ENCODE peak calls at places on chromosome 2, in five cellular contexts. One of them, this sample, is unnamed.

GRCh38 chr2:72153924-72154323 is 6.3 kb upstream of the CYP26B1 start:
- DNase-seq in Calu3: no peak
- DNase-seq in adrenal gland: no peak
- DNase-seq in endothelial cell: no peak
- DNase-seq in epithelial cell of esophagus: no peak
- DNase-seq in this sample: no peak

GRCh38 chr2:240644859-240645301 is 19.6 kb downstream of the GPR35 start:
- DNase-seq in Calu3: no peak
- DNase-seq in adrenal gland: no peak
- DNase-seq in endothelial cell: no peak
- DNase-seq in epithelial cell of esophagus: no peak
- DNase-seq in this sample: no peak

GRCh38 chr2:207531024-207531411 is 1.3 kb downstream of the CREB1 start:
- DNase-seq in Calu3: no peak
- DNase-seq in adrenal gland: no peak
- DNase-seq in endothelial cell: no peak
- DNase-seq in epithelial cell of esophagus: no peak
- DNase-seq in this sample: peak

GRCh38 chr2:234884591-234884990 is 67.2 kb upstream of the SH3BP4 start:
- DNase-seq in Calu3: no peak
- DNase-seq in adrenal gland: no peak
- DNase-seq in endothelial cell: no peak
- DNase-seq in epithelial cell of esophagus: peak
- DNase-seq in this sample: no peak

GRCh38 chr2:47008381-47009280 is 93.0 kb upstream of the MCFD2 start:
- DNase-seq in Calu3: no peak
- DNase-seq in adrenal gland: peak
- DNase-seq in endothelial cell: no peak
- DNase-seq in epithelial cell of esophagus: no peak
- DNase-seq in this sample: no peak

GRCh38 chr2:177340158-177340557 is 52.4 kb upstream of the AGPS start:
- DNase-seq in Calu3: no peak
- DNase-seq in adrenal gland: no peak
- DNase-seq in endothelial cell: no peak
- DNase-seq in epithelial cell of esophagus: peak
- DNase-seq in this sample: no peak

GRCh38 chr2:105580870-105581567 is 163.7 kb upstream of the NCK2 start:
- DNase-seq in Calu3: no peak
- DNase-seq in adrenal gland: no peak
- DNase-seq in endothelial cell: no peak
- DNase-seq in epithelial cell of esophagus: no peak
- DNase-seq in this sample: no peak

GRCh38 chr2:112181571-112182290 is 43.5 kb downstream of the FBLN7 start:
- DNase-seq in Calu3: peak
- DNase-seq in adrenal gland: no peak
- DNase-seq in endothelial cell: peak
- DNase-seq in epithelial cell of esophagus: peak
- DNase-seq in this sample: no peak

GRCh38 chr2:49113046-49113445 is 41.3 kb downstream of the FSHR start:
- DNase-seq in Calu3: no peak
- DNase-seq in adrenal gland: no peak
- DNase-seq in endothelial cell: no peak
- DNase-seq in epithelial cell of esophagus: no peak
- DNase-seq in this sample: no peak

GRCh38 chr2:45119855-45120254 is 110.6 kb upstream of the SIX2 start:
- DNase-seq in Calu3: peak
- DNase-seq in adrenal gland: no peak
- DNase-seq in endothelial cell: no peak
- DNase-seq in epithelial cell of esophagus: peak
- DNase-seq in this sample: peak

GRCh38 chr2:199195893-199196502 is 261.7 kb downstream of the SATB2 start:
- DNase-seq in Calu3: no peak
- DNase-seq in adrenal gland: no peak
- DNase-seq in endothelial cell: no peak
- DNase-seq in epithelial cell of esophagus: no peak
- DNase-seq in this sample: no peak

GRCh38 chr2:237687666-237688065 is 60.3 kb downstream of the LRRFIP1 start:
- DNase-seq in Calu3: peak
- DNase-seq in adrenal gland: peak
- DNase-seq in endothelial cell: no peak
- DNase-seq in epithelial cell of esophagus: peak
- DNase-seq in this sample: peak

GRCh38 chr2:188675391-188676011 is 298.7 kb upstream of the COL3A1 start:
- DNase-seq in Calu3: no peak
- DNase-seq in adrenal gland: no peak
- DNase-seq in endothelial cell: no peak
- DNase-seq in epithelial cell of esophagus: no peak
- DNase-seq in this sample: no peak

GRCh38 chr2:106264203-106264602 is 70.1 kb upstream of the UXS1 start:
- DNase-seq in Calu3: no peak
- DNase-seq in adrenal gland: no peak
- DNase-seq in endothelial cell: no peak
- DNase-seq in epithelial cell of esophagus: no peak
- DNase-seq in this sample: no peak

GRCh38 chr2:206480161-206480560 is 36.8 kb downstream of the ADAM23 start:
- DNase-seq in Calu3: peak
- DNase-seq in adrenal gland: no peak
- DNase-seq in endothelial cell: no peak
- DNase-seq in epithelial cell of esophagus: peak
- DNase-seq in this sample: peak

GRCh38 chr2:235217814-235218213 is 266.0 kb downstream of the SH3BP4 start:
- DNase-seq in Calu3: no peak
- DNase-seq in adrenal gland: no peak
- DNase-seq in endothelial cell: no peak
- DNase-seq in epithelial cell of esophagus: peak
- DNase-seq in this sample: peak

DNA sequence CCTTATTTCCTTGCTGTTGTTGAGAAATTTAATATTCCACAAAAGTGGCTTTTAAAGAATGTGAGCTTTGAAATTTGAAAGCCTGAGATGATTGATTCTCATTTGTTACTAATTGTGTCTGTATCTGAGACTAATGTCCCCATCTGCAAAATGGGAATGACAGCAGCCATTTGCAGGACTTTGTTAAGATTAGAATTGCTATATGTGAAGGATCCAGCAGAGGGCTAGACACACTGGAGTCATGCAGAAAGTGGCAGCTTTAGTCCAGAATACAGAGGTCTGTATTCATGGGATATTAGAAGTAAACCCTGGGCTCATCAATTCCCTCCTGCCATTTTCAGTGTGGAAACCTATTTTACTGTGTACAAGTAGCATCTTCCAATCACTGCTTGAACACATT is 296.5 kb upstream of the GYPC start:
- DNase-seq in Calu3: no peak
- DNase-seq in adrenal gland: no peak
- DNase-seq in endothelial cell: no peak
- DNase-seq in epithelial cell of esophagus: peak
- DNase-seq in this sample: peak
- TF ChIP-seq CTCF in Calu3: no peak
- TF ChIP-seq CTCF in adrenal gland: peak
- TF ChIP-seq CTCF in endothelial cell: peak
- TF ChIP-seq CTCF in epithelial cell of esophagus: no peak
- TF ChIP-seq CTCF in this sample: no peak

GRCh38 chr2:61658841-61659780 is 121.0 kb upstream of the XPO1 start:
- DNase-seq in Calu3: peak
- DNase-seq in adrenal gland: peak
- DNase-seq in endothelial cell: no peak
- DNase-seq in epithelial cell of esophagus: peak
- DNase-seq in this sample: peak
- TF ChIP-seq CTCF in Calu3: peak
- TF ChIP-seq CTCF in adrenal gland: peak
- TF ChIP-seq CTCF in endothelial cell: peak
- TF ChIP-seq CTCF in epithelial cell of esophagus: peak
- TF ChIP-seq CTCF in this sample: peak

DNA sequence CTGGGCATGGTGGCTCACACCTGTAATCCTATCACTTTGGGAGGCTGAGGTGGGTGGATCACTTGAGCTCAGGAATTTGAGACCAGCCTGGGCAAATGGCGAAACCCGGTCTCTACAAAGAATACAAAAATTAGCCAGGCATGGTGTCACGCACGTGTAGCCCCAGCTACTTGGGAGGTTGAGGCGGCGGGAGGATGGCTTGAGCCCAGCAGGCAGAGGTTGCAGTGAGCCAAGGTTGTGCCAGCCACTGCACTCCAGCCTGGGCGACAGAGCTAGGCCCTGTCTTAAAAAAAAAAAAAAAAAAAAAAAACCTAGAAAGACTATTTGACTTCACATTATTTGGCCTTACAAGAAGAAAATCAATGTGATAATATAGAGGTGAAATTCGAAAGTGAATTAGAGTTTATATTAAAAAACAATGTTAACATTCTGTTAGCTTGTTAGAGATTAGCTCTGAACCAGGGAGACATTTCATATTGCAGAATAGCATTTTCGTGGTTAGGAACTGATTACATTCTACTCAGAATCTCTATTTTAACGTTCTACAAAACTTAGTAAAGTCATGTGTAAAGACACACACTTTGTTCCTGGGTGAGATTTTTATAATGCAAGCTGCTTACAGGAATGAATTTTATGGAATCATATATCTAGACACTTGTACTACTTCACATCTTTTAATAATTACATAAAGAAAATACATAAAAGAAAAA is 120.5 kb downstream of the THADA start:
- DNase-seq in Calu3: no peak
- DNase-seq in adrenal gland: no peak
- DNase-seq in endothelial cell: no peak
- DNase-seq in epithelial cell of esophagus: no peak
- DNase-seq in this sample: no peak
- TF ChIP-seq CTCF in Calu3: no peak
- TF ChIP-seq CTCF in adrenal gland: no peak
- TF ChIP-seq CTCF in endothelial cell: no peak
- TF ChIP-seq CTCF in epithelial cell of esophagus: no peak
- TF ChIP-seq CTCF in this sample: no peak

GRCh38 chr2:174635747-174636399 is 38.3 kb upstream of the WIPF1 start:
- DNase-seq in Calu3: no peak
- DNase-seq in adrenal gland: no peak
- DNase-seq in endothelial cell: no peak
- DNase-seq in epithelial cell of esophagus: no peak
- DNase-seq in this sample: no peak

GRCh38 chr2:174634130-174635014 is 36.8 kb upstream of the WIPF1 start:
- DNase-seq in Calu3: no peak
- DNase-seq in adrenal gland: peak
- DNase-seq in endothelial cell: no peak
- DNase-seq in epithelial cell of esophagus: no peak
- DNase-seq in this sample: no peak

GRCh38 chr2:174635015-174635593 is 37.5 kb upstream of the WIPF1 start:
- DNase-seq in Calu3: no peak
- DNase-seq in adrenal gland: no peak
- DNase-seq in endothelial cell: no peak
- DNase-seq in epithelial cell of esophagus: no peak
- DNase-seq in this sample: no peak

GRCh38 chr2:174633621-174633927 is 36.0 kb upstream of the WIPF1 start:
- DNase-seq in Calu3: no peak
- DNase-seq in adrenal gland: no peak
- DNase-seq in endothelial cell: peak
- DNase-seq in epithelial cell of esophagus: no peak
- DNase-seq in this sample: no peak

GRCh38 chr2:174636979-174637378 is 39.4 kb upstream of the WIPF1 start:
- DNase-seq in Calu3: no peak
- DNase-seq in adrenal gland: no peak
- DNase-seq in endothelial cell: no peak
- DNase-seq in epithelial cell of esophagus: no peak
- DNase-seq in this sample: no peak
- TF ChIP-seq CTCF in Calu3: no peak
- TF ChIP-seq CTCF in adrenal gland: no peak
- TF ChIP-seq CTCF in endothelial cell: no peak
- TF ChIP-seq CTCF in epithelial cell of esophagus: peak
- TF ChIP-seq CTCF in this sample: no peak

GRCh38 chr2:64052468-64053241 is 33.4 kb upstream of the VPS54 start:
- DNase-seq in Calu3: no peak
- DNase-seq in adrenal gland: peak
- DNase-seq in endothelial cell: peak
- DNase-seq in epithelial cell of esophagus: peak
- DNase-seq in this sample: no peak

GRCh38 chr2:64054166-64054915 is 35.1 kb upstream of the VPS54 start:
- DNase-seq in Calu3: no peak
- DNase-seq in adrenal gland: no peak
- DNase-seq in endothelial cell: no peak
- DNase-seq in epithelial cell of esophagus: no peak
- DNase-seq in this sample: no peak

GRCh38 chr2:64045938-64046337 is 26.7 kb upstream of the VPS54 start:
- DNase-seq in Calu3: no peak
- DNase-seq in adrenal gland: no peak
- DNase-seq in endothelial cell: no peak
- DNase-seq in epithelial cell of esophagus: no peak
- DNase-seq in this sample: no peak

DNA sequence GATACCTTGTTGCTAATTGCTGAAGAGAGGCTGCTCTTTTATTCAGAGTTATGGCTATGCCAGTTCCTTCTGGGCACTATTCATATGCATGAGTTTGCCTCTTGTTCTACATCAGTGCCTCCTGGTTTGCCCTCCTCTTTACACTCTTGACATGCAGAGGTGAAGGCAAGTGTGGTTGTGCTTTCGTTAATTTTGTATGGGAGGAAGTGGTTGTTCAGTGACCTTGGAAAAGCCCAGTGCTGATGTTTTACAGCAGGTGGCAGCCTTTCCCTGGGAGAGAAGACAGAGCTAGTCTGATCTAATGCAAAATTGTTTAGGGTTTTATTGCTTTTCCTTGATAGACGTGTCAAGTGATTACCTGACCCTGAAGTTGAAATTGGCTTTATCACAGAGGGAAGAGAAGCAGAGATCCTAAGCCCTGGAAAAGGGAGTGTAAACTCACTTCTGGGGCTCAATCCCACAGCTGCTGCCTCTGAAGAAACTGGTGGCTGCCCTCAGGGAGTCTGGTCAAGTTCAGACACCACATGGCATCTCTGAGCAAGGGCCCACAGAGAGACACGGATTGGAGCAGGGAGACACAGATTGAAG is 30.5 kb upstream of the VPS54 start:
- DNase-seq in Calu3: peak
- DNase-seq in adrenal gland: peak
- DNase-seq in endothelial cell: peak
- DNase-seq in epithelial cell of esophagus: peak
- DNase-seq in this sample: peak
- TF ChIP-seq CTCF in Calu3: peak
- TF ChIP-seq CTCF in adrenal gland: peak
- TF ChIP-seq CTCF in endothelial cell: peak
- TF ChIP-seq CTCF in epithelial cell of esophagus: peak
- TF ChIP-seq CTCF in this sample: peak

GRCh38 chr2:116416988-116417387 is 1397.5 kb upstream of the DDX18 start:
- DNase-seq in Calu3: no peak
- DNase-seq in adrenal gland: no peak
- DNase-seq in endothelial cell: no peak
- DNase-seq in epithelial cell of esophagus: no peak
- DNase-seq in this sample: no peak

DNA sequence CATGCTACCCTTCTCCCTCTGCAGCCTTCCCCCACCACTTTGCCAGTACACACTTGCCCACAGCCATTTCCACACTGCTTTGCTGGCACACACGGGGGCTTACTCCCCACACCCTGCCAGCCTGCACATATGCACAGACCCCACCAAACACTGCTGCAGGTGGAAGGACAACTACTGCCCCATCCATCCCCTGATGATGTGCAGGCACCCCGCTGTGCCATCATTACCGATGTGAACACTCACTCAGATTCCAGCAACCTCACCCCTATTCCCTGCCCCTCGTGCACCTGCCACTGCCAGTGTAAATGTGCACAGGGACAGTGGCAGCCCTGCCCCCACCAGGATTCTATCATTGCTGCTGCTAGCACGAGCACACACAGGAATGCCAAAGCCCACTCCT is 1400.8 kb upstream of the DDX18 start:
- DNase-seq in Calu3: no peak
- DNase-seq in adrenal gland: no peak
- DNase-seq in endothelial cell: no peak
- DNase-seq in epithelial cell of esophagus: no peak
- DNase-seq in this sample: no peak
- TF ChIP-seq CTCF in Calu3: no peak
- TF ChIP-seq CTCF in adrenal gland: no peak
- TF ChIP-seq CTCF in endothelial cell: no peak
- TF ChIP-seq CTCF in epithelial cell of esophagus: no peak
- TF ChIP-seq CTCF in this sample: no peak

GRCh38 chr2:80737047-80737446 is 432.5 kb upstream of the LRRTM1 start:
- DNase-seq in Calu3: no peak
- DNase-seq in adrenal gland: no peak
- DNase-seq in endothelial cell: no peak
- DNase-seq in epithelial cell of esophagus: no peak
- DNase-seq in this sample: no peak
- TF ChIP-seq CTCF in Calu3: no peak
- TF ChIP-seq CTCF in adrenal gland: no peak
- TF ChIP-seq CTCF in endothelial cell: no peak
- TF ChIP-seq CTCF in epithelial cell of esophagus: no peak
- TF ChIP-seq CTCF in this sample: no peak

This sample was measured in MCF 10A.